ENCODE peak calls at places on chromosomes 11 and 22, in four cellular contexts. One of them, this sample, is unnamed.

GRCh38 chr11:80007616-80008015 is 566.8 kb upstream of the TENM4 start:
- DNase-seq in CD8-positive, alpha-beta T cell: no peak
- DNase-seq in epithelial cell of proximal tubule: peak; percentile 22
- DNase-seq in GM20000: no peak
- DNase-seq in this sample: no peak

GRCh38 chr22:47195156-47195675 is 432.8 kb downstream of the TBC1D22A start:
- DNase-seq in epithelial cell of proximal tubule: no peak
- DNase-seq in GM20000: no peak
- DNase-seq in CD8-positive, alpha-beta T cell: no peak
- DNase-seq in this sample: no peak

GRCh38 chr11:33930317-33931021 is 38.6 kb upstream of the LMO2 start:
- DNase-seq in CD8-positive, alpha-beta T cell: no peak
- DNase-seq in GM20000: no peak
- DNase-seq in epithelial cell of proximal tubule: no peak
- DNase-seq in this sample: no peak

GRCh38 chr11:34214961-34215805 is 109.8 kb downstream of the NAT10 start:
- DNase-seq in CD8-positive, alpha-beta T cell: no peak
- DNase-seq in epithelial cell of proximal tubule: no peak
- DNase-seq in GM20000: no peak
- DNase-seq in this sample: peak; percentile 52

GRCh38 chr11:116519499-116519898 is 253.3 kb downstream of the BUD13 start:
- DNase-seq in GM20000: no peak
- DNase-seq in epithelial cell of proximal tubule: no peak
- DNase-seq in CD8-positive, alpha-beta T cell: no peak
- DNase-seq in this sample: no peak

GRCh38 chr11:72773291-72773690 is 20.6 kb downstream of the STARD10 start:
- DNase-seq in CD8-positive, alpha-beta T cell: no peak
- DNase-seq in GM20000: no peak
- DNase-seq in epithelial cell of proximal tubule: no peak
- DNase-seq in this sample: peak; percentile 67

GRCh38 chr11:46930089-46930488 is 6.5 kb upstream of the CSTPP1 start:
- DNase-seq in GM20000: no peak
- DNase-seq in epithelial cell of proximal tubule: peak; percentile 76
- DNase-seq in CD8-positive, alpha-beta T cell: no peak
- DNase-seq in this sample: peak; percentile 77

GRCh38 chr11:122240621-122241020 is 124.6 kb upstream of the BLID start:
- DNase-seq in GM20000: no peak
- DNase-seq in CD8-positive, alpha-beta T cell: no peak
- DNase-seq in epithelial cell of proximal tubule: no peak
- DNase-seq in this sample: no peak

GRCh38 chr11:75740681-75741080 is 23.0 kb downstream of the MOGAT2 start:
- DNase-seq in epithelial cell of proximal tubule: no peak
- DNase-seq in CD8-positive, alpha-beta T cell: no peak
- DNase-seq in GM20000: no peak
- DNase-seq in this sample: no peak

GRCh38 chr11:74673956-74674355 is 57.3 kb downstream of the CHRDL2 start:
- DNase-seq in CD8-positive, alpha-beta T cell: no peak
- DNase-seq in epithelial cell of proximal tubule: no peak
- DNase-seq in GM20000: no peak
- DNase-seq in this sample: no peak

GRCh38 chr11:100639140-100639539 is 47.9 kb upstream of the ARHGAP42 start:
- DNase-seq in GM20000: no peak
- DNase-seq in CD8-positive, alpha-beta T cell: no peak
- DNase-seq in epithelial cell of proximal tubule: peak; percentile 45
- DNase-seq in this sample: no peak

GRCh38 chr22:33897621-33897910 is 22.7 kb downstream of the LARGE1 start:
- DNase-seq in GM20000: no peak
- DNase-seq in CD8-positive, alpha-beta T cell: no peak
- DNase-seq in epithelial cell of proximal tubule: no peak
- DNase-seq in this sample: no peak

GRCh38 chr11:71432761-71433647 is 15.2 kb downstream of the DHCR7 start:
- DNase-seq in GM20000: no peak
- DNase-seq in CD8-positive, alpha-beta T cell: no peak
- DNase-seq in epithelial cell of proximal tubule: no peak
- DNase-seq in this sample: no peak

GRCh38 chr11:45285931-45286632 is at the start of gene SYT13:
- DNase-seq in CD8-positive, alpha-beta T cell: no peak
- DNase-seq in GM20000: no peak
- DNase-seq in epithelial cell of proximal tubule: no peak
- DNase-seq in this sample: no peak

GRCh38 chr11:56375324-56375723 is at the start of gene OR8U1:
- DNase-seq in GM20000: no peak
- DNase-seq in epithelial cell of proximal tubule: no peak
- DNase-seq in CD8-positive, alpha-beta T cell: no peak
- DNase-seq in this sample: no peak
- TF ChIP-seq CTCF in GM20000: no peak
- TF ChIP-seq CTCF in epithelial cell of proximal tubule: no peak
- TF ChIP-seq CTCF in CD8-positive, alpha-beta T cell: no peak
- TF ChIP-seq CTCF in this sample: no peak

GRCh38 chr11:22624742-22625447 is 728 bp downstream of the FANCF start:
- DNase-seq in CD8-positive, alpha-beta T cell: no peak
- DNase-seq in GM20000: peak; percentile 45
- DNase-seq in epithelial cell of proximal tubule: no peak
- DNase-seq in this sample: peak; percentile 39
- TF ChIP-seq CTCF in CD8-positive, alpha-beta T cell: peak; percentile 19
- TF ChIP-seq CTCF in GM20000: peak; percentile 55
- TF ChIP-seq CTCF in epithelial cell of proximal tubule: peak; percentile 62
- TF ChIP-seq CTCF in this sample: peak; percentile 72

GRCh38 chr22:38923463-38924196 is 33.8 kb upstream of the APOBEC3A start:
- DNase-seq in CD8-positive, alpha-beta T cell: no peak
- DNase-seq in epithelial cell of proximal tubule: peak; percentile 60
- DNase-seq in GM20000: no peak
- DNase-seq in this sample: peak; percentile 53
- TF ChIP-seq CTCF in CD8-positive, alpha-beta T cell: no peak
- TF ChIP-seq CTCF in epithelial cell of proximal tubule: peak; percentile 30
- TF ChIP-seq CTCF in GM20000: no peak
- TF ChIP-seq CTCF in this sample: peak; percentile 27

DNA sequence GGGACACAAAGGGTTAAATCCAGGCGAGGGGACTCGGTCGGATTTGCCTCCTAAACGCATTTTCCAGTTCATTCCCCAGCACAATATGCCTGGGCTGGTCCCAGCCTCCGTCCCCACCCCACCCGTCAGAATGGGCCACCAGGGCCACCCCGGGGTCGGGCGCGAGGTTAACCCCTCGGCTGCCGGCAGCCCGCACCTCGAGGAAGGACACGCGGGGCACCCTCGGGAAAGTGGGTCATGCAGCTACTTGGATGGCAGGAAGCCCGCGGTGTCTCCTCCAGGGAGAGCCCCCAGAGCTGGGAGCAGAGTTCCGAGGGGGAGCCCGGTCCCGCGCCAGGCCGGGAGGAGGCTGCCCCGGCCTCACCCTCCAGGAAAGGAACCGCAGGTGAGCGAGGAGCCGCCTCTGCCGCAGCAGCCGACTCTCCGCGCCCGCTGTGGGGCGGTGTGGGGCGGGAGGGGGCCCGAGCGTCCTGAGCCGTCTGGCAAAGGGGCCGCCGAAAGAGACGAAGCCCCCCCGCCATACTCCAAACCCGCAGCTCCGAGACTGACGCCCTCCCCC is 1.4 kb downstream of the NECTIN1 start:
- DNase-seq in GM20000: peak; percentile 79
- DNase-seq in epithelial cell of proximal tubule: no peak
- DNase-seq in CD8-positive, alpha-beta T cell: no peak
- DNase-seq in this sample: no peak
- TF ChIP-seq CTCF in GM20000: peak; percentile 26
- TF ChIP-seq CTCF in epithelial cell of proximal tubule: peak; percentile 29
- TF ChIP-seq CTCF in CD8-positive, alpha-beta T cell: no peak
- TF ChIP-seq CTCF in this sample: no peak

DNA sequence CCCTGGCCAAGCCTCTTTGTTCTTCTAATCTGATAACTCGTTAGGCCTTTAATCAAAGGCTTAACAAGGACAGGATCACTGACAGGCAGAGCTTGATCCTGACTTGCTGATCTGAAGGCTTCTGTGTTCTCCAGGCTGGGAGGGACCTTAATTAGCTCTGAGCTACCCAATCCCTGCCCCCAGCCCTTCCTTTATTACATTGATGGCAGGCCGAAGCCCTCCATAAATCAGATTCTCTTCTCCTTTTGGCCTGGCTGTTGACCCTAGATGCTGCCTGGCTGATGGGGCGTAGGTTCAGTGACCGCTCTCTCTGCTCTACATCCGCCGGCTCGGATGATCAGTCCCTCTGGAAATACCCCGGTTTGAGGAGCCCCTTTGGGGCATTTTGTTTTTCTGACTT is 10.2 kb upstream of the RRM1 start:
- DNase-seq in epithelial cell of proximal tubule: no peak
- DNase-seq in GM20000: no peak
- DNase-seq in CD8-positive, alpha-beta T cell: no peak
- DNase-seq in this sample: no peak
- TF ChIP-seq CTCF in epithelial cell of proximal tubule: no peak
- TF ChIP-seq CTCF in GM20000: no peak
- TF ChIP-seq CTCF in CD8-positive, alpha-beta T cell: no peak
- TF ChIP-seq CTCF in this sample: no peak

This sample was measured in kidney epithelial cell.